ENCODE peak calls at places on chromosomes 16 and 17, in four cellular contexts. Y is GM06990, A is brain microvascular endothelial cell, Q is cardiac muscle cell. T is an unnamed sample.
A peak's percentile ranks its signal among the peaks of the same experiment; 100 is the strongest.

GRCh38 chr16:10871157-10871991 is 5.6 kb upstream of the CIITA start:
- DNase-seq in Y (peak; percentile 75), A (peak; percentile 42), Q (peak; percentile 72), T (no peak)

GRCh38 chr17:59830007-59830630 is 62.6 kb downstream of the TUBD1 start:
- DNase-seq in Y (no peak), A (peak; percentile 63), Q (peak; percentile 85), T (peak; percentile 16)

GRCh38 chr16:22235839-22236745 is 30.0 kb downstream of the EEF2K start:
- DNase-seq in Y (no peak), A (no peak), Q (peak; percentile 48), T (no peak)

GRCh38 chr16:3789375-3790067 is 72.2 kb upstream of the TRAP1 start:
- DNase-seq in Y (peak; percentile 49), A (no peak), Q (no peak), T (no peak)

GRCh38 chr17:48068491-48068961 is 20.4 kb downstream of the NFE2L1 start:
- DNase-seq in Y (no peak), A (peak; percentile 28), Q (no peak), T (no peak)

GRCh38 chr17:30160419-30161172 is 44.0 kb downstream of the NSRP1 start:
- DNase-seq in Y (no peak), A (no peak), Q (no peak), T (no peak)

GRCh38 chr17:58985265-58985810 is 121.3 kb downstream of the TRIM37 start:
- DNase-seq in Y (no peak), A (no peak), Q (no peak), T (no peak)

GRCh38 chr17:78133179-78133951 is 2.8 kb downstream of the TMC8 start:
- DNase-seq in Y (no peak), A (no peak), Q (no peak), T (peak; percentile 42)

GRCh38 chr17:36578671-36579070 is 13.0 kb upstream of the DHRS11 start:
- DNase-seq in Y (no peak), A (no peak), Q (peak; percentile 16), T (no peak)

GRCh38 chr16:85173981-85174751 is 61.9 kb upstream of the CIBAR2 start:
- DNase-seq in Y (no peak), A (peak; percentile 68), Q (peak; percentile 80), T (peak; percentile 87)

GRCh38 chr17:36667922-36668321 is 66.5 kb downstream of the MRM1 start:
- DNase-seq in Y (no peak), A (no peak), Q (no peak), T (no peak)

GRCh38 chr17:7056386-7056785 is 12.5 kb upstream of the SLC16A11 start:
- DNase-seq in Y (no peak), A (no peak), Q (no peak), T (no peak)

GRCh38 chr17:67503184-67503583 is 126.1 kb downstream of the PITPNC1 start:
- DNase-seq in Y (no peak), A (no peak), Q (no peak), T (no peak)

GRCh38 chr16:19432429-19432828 is 14.7 kb downstream of the TMC5 start:
- DNase-seq in Y (no peak), A (no peak), Q (no peak), T (no peak)

GRCh38 chr17:63786961-63787711 is 13.2 kb downstream of the DDX42 start:
- DNase-seq in Y (no peak), A (no peak), Q (no peak), T (no peak)

GRCh38 chr17:14149751-14150150 is 80.4 kb downstream of the COX10 start:
- DNase-seq in Y (no peak), A (no peak), Q (no peak), T (no peak)

GRCh38 chr16:73036074-73036826 is 11.7 kb downstream of the ZFHX3 start:
- DNase-seq in Y (peak; percentile 59), A (no peak), Q (no peak), T (no peak)

GRCh38 chr17:50205111-50205821 is 3.8 kb upstream of the COL1A1 start:
- DNase-seq in Y (no peak), A (no peak), Q (peak; percentile 72), T (no peak)

GRCh38 chr17:43609613-43610385 is 51.9 kb downstream of the MEOX1 start:
- DNase-seq in Y (no peak), A (no peak), Q (peak; percentile 40), T (no peak)

GRCh38 chr17:40062347-40063033 is at the start of gene THRA:
- DNase-seq in Y (peak; percentile 63), A (no peak), Q (peak; percentile 66), T (peak; percentile 88)

GRCh38 chr17:17067277-17067676 is 25.0 kb downstream of the MPRIP start:
- DNase-seq in Y (no peak), A (peak; percentile 35), Q (peak; percentile 48), T (no peak)

GRCh38 chr16:55035037-55035436 is 104.4 kb downstream of the IRX5 start:
- DNase-seq in Y (no peak), A (peak; percentile 11), Q (peak; percentile 22), T (no peak)

GRCh38 chr17:6554336-6554735 is 2.0 kb downstream of the PITPNM3 start:
- DNase-seq in Y (no peak), A (no peak), Q (no peak), T (no peak)

GRCh38 chr17:64177346-64178010 is 47.5 kb upstream of the ERN1 start:
- DNase-seq in Y (no peak), A (no peak), Q (no peak), T (no peak)

GRCh38 chr17:73957564-73957963 is 245.9 kb upstream of the RPL38 start:
- DNase-seq in Y (no peak), A (no peak), Q (no peak), T (no peak)

GRCh38 chr16:48409839-48410610 is 24.8 kb upstream of the SIAH1 start:
- DNase-seq in Y (no peak), A (peak; percentile 95), Q (peak; percentile 98), T (no peak)

GRCh38 chr16:19840524-19841110 is 44.0 kb downstream of the GPRC5B start:
- DNase-seq in Y (no peak), A (no peak), Q (no peak), T (peak; percentile 30)

GRCh38 chr17:48548687-48549621 is 4.0 kb upstream of the HOXB2 start:
- DNase-seq in Y (no peak), A (no peak), Q (no peak), T (no peak)

GRCh38 chr17:7005716-7006115 is 6.7 kb upstream of the RNASEK start:
- DNase-seq in Y (no peak), A (no peak), Q (no peak), T (no peak)

GRCh38 chr16:69476920-69477418 is 52.5 kb downstream of the CYB5B start:
- DNase-seq in Y (no peak), A (peak; percentile 85), Q (peak; percentile 67), T (no peak)

GRCh38 chr16:76222853-76223252 is 54.3 kb upstream of the CNTNAP4 start:
- DNase-seq in Y (no peak), A (no peak), Q (no peak), T (no peak)

GRCh38 chr16:54938351-54939346 is 8.0 kb downstream of the IRX5 start:
- DNase-seq in Y (no peak), A (no peak), Q (peak; percentile 33), T (no peak)

GRCh38 chr17:43385046-43385831 is 13.6 kb upstream of the ARL4D start:
- DNase-seq in Y (no peak), A (no peak), Q (no peak), T (no peak)

GRCh38 chr16:73949574-73950348 is 346.9 kb upstream of the PSMD7 start:
- DNase-seq in Y (no peak), A (peak; percentile 73), Q (peak; percentile 86), T (no peak)

GRCh38 chr16:66129196-66129595 is 237.3 kb upstream of the CDH5 start:
- DNase-seq in Y (no peak), A (no peak), Q (no peak), T (no peak)

DNA sequence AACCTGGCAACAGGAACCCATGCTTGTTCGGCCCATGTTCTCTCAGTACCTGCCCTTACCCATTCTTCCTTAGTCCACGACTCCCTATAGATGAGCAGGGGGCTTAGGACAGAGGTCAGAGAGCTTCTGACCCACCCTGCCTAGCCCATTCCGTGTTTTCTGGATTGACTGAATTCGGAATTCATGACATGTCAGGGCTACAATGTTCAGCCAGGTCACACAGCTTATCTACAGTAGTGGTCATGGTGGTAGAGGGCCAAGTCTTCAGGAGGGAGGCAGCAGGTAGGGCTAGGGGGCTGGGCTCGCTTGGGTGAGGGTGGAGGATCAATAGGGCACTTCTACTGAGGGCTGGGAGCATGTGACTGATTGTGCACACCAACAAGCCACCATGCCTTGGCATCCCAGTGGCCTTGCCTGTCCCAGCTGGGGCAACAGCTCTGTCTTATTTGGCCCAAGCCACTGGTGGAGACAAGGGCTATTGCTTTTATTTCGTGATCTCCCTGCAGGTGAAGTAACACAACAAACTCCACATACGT is 3.1 kb downstream of the HEXIM2 start:
- DNase-seq in Y (no peak), A (no peak), Q (no peak), T (no peak)
- H3K27me3 ChIP-seq in Y (no peaks in the 10 kb centered on the region), A (no peaks in the 10 kb centered on the region), Q (no peaks in the 10 kb centered on the region), T (no peaks in the 10 kb centered on the region)

DNA sequence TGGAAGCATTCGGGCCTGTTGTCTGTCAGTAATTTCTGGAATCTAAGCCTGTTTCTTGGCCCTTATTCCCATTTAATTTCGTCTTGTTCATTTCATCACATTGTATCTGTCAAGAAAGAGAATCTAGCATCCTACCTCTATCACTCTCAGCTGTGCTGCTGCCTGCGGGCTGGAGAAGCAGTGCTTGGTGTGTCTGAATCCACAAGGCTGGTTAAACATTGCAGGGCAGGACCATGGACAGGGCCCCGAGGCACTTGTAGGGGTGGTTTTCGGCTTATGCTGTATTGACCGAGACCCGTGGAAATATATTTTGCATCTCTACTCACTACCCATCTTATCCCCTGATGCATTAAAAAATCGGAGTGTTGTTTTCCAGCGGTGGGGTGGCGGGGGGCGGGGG is 3.1 kb downstream of the RAB11FIP4 start:
- DNase-seq in Y (no peak), A (peak; percentile 77), Q (peak; percentile 85), T (peak; percentile 45)
- TF ChIP-seq CTCF in Y (no peak), A (no peak), Q (no peak), T (no peak)

DNA sequence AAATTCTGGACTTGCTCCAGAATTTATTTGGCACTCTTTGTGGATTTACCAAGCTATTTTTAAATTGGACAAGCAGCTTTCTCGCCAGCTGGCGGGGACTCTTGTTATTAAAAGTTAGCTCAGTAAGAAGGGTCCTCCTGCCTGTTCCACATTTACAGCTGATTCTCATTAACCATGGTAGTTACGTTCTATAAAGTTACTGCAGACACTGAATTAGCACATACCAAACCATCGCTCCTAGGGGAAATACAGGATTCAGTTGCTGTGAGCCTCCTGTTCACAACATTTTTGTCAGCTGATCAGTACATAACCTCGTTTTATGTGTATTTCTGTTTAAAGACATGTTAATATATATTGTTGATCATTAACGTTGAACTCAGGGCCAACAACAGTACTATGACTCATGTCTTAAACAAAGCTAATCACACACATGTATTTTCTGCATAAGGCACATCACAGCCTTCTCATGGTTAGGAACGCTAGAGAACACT is 4.2 kb downstream of the LDAF1 start:
- DNase-seq in Y (no peak), A (no peak), Q (peak; percentile 16), T (peak; percentile 77)
- H3K27me3 ChIP-seq in Y (no peaks in the 10 kb centered on the region), A (no peaks in the 10 kb centered on the region), Q (no peaks in the 10 kb centered on the region), T (no peaks in the 10 kb centered on the region)

DNA sequence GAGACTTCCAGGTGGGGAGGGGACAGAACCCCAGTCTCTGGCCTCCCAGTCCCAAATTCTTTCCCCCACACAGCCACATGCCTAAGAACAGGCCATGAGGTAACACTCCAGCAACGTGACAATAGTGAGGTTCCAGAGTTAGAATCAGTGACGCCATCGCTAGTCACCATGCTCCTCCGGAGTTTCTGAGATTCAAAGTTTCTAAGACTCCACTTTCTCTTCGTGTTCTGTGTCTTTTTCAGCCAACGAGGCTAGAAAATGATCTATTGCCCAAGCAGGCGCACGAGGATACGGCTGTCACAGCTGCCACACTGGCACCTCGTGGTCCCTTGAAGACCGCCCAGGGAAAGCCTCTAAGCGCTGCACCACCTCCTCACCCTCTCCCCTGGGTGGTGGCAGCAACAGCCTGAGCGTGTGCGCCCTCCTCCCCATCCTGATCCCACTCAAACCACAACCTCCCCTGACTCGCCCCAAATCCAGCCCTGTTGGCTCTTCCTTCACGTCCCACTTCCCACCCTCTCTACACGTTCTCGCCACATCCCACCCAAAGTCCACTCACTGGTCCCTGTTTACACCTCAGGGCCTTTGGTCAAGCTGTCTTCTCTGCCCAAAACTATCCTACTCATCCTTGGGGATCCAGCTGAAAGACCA is 1.0 kb downstream of the MCRIP1 start:
- DNase-seq in Y (peak; percentile 48), A (peak; percentile 10), Q (no peak), T (no peak)
- TF ChIP-seq CTCF in Y (peak; percentile 3), A (no peak), Q (no peak), T (no peak)

T was measured in psoas muscle.